ENCODE peak calls at places on chromosomes 3 and 15, in eight cellular contexts. J is activated T-helper 1 cell treated with Interleukin-2 at 50 U/mL for 16 hours; U is stomach; B is endothelial cell; I is coronary artery; W is activated T-cell treated with anti-CD3 and anti-CD28 coated beads, Interleukin-2, amount 50 U/mL, for 72 hours; Q is IMR-90; K is colonic mucosa. O is an unnamed sample.

GRCh38 chr3:11173828-11174465 is 19.7 kb downstream of the HRH1 start:
- DNase-seq in J (no peak), U (no peak), B (no peak), I (no peak), W (no peak), Q (no peak), K (no peak), O (no peak)

GRCh38 chr15:67108122-67108871 is 42.9 kb downstream of the SMAD3 start:
- DNase-seq in J (no peak), U (no peak), B (no peak), I (no peak), W (no peak), Q (no peak), K (no peak), O (no peak)

GRCh38 chr3:29324180-29324651 is 43.3 kb downstream of the RBMS3 start:
- DNase-seq in J (no peak), U (peak), B (peak), I (peak), W (no peak), Q (peak), K (peak), O (no peak)

GRCh38 chr3:46089237-46090011 is 62.1 kb upstream of the XCR1 start:
- DNase-seq in J (no peak), U (peak), B (no peak), I (peak), W (peak), Q (peak), K (peak), O (no peak)

GRCh38 chr15:25068696-25069095 is 113.9 kb downstream of the SNRPN start:
- DNase-seq in J (no peak), U (no peak), B (no peak), I (no peak), W (no peak), Q (no peak), K (no peak), O (no peak)

GRCh38 chr3:67605377-67605776 is 49.0 kb downstream of the SUCLG2 start:
- DNase-seq in J (no peak), U (no peak), B (no peak), I (no peak), W (no peak), Q (peak), K (no peak), O (no peak)

GRCh38 chr3:181210275-181210674 is 220.7 kb upstream of the DNAJC19 start:
- DNase-seq in J (no peak), U (no peak), B (no peak), I (no peak), W (no peak), Q (peak), K (no peak), O (peak)

GRCh38 chr3:116981088-116981487 is 271.5 kb downstream of the TUSC7 start:
- DNase-seq in J (no peak), U (no peak), B (no peak), I (no peak), W (no peak), Q (no peak), K (no peak), O (no peak)

GRCh38 chr15:70186152-70186551 is 88.4 kb upstream of the TLE3 start:
- DNase-seq in J (no peak), U (no peak), B (no peak), I (no peak), W (no peak), Q (no peak), K (no peak), O (no peak)

GRCh38 chr3:42476225-42477160 is 25.9 kb upstream of the VIPR1 start:
- DNase-seq in J (no peak), U (peak), B (no peak), I (peak), W (no peak), Q (no peak), K (peak), O (peak)

GRCh38 chr15:33310481-33311311 is at the start of gene RYR3:
- DNase-seq in J (no peak), U (no peak), B (peak), I (no peak), W (no peak), Q (no peak), K (no peak), O (no peak)

GRCh38 chr15:100764778-100765457 is 114.7 kb upstream of the ALDH1A3 start:
- DNase-seq in J (no peak), U (no peak), B (no peak), I (peak), W (no peak), Q (peak), K (no peak), O (no peak)

GRCh38 chr15:99708563-99708962 is 24.7 kb downstream of the LYSMD4 start:
- DNase-seq in J (no peak), U (peak), B (no peak), I (peak), W (no peak), Q (peak), K (peak), O (no peak)

GRCh38 chr3:157119369-157119951 is 40.5 kb downstream of the CCNL1 start:
- DNase-seq in J (no peak), U (no peak), B (no peak), I (no peak), W (peak), Q (no peak), K (peak), O (no peak)

GRCh38 chr3:126394977-126395321 is 240 bp downstream of the CFAP100 start:
- DNase-seq in J (no peak), U (no peak), B (no peak), I (no peak), W (no peak), Q (no peak), K (no peak), O (no peak)

GRCh38 chr3:175713263-175713662 is 854.1 kb downstream of the NAALADL2 start:
- DNase-seq in J (no peak), U (no peak), B (no peak), I (no peak), W (no peak), Q (peak), K (no peak), O (no peak)

GRCh38 chr3:184172681-184173373 is 1.8 kb upstream of the AP2M1 start:
- DNase-seq in J (no peak), U (no peak), B (no peak), I (no peak), W (no peak), Q (peak), K (no peak), O (no peak)

GRCh38 chr3:12983326-12983725 is 89.9 kb downstream of the IQSEC1 start:
- DNase-seq in J (no peak), U (no peak), B (no peak), I (no peak), W (no peak), Q (no peak), K (no peak), O (no peak)

GRCh38 chr15:47409038-47409437 is 308.3 kb upstream of the SEMA6D start:
- DNase-seq in J (no peak), U (no peak), B (no peak), I (no peak), W (no peak), Q (no peak), K (no peak), O (no peak)

O was measured in LNCaP clone FGC.